ENCODE peak calls at places on chromosomes 4 and X, in ten cellular contexts. One of them, this sample, is unnamed.

GRCh38 chrX:153063315-153063714 is 7.0 kb downstream of the PNMA3 start:
- DNase-seq in foreskin fibroblast: peak
- DNase-seq in glutamatergic neuron: no peak
- DNase-seq in brain microvascular endothelial cell: peak
- DNase-seq in Kasumi-1: no peak
- DNase-seq in AG09309: no peak
- DNase-seq in mesothelial cell of epicardium: no peak
- DNase-seq in ACHN: no peak
- DNase-seq in NCI-H2081 treated with DMSO at 0.1 percent for 48 hours: no peak
- DNase-seq in astrocyte of the hippocampus: no peak
- DNase-seq in this sample: no peak

GRCh38 chr4:6154875-6155274 is 45.5 kb downstream of the JAKMIP1 start:
- DNase-seq in Kasumi-1: no peak
- DNase-seq in glutamatergic neuron: no peak
- DNase-seq in brain microvascular endothelial cell: no peak
- DNase-seq in mesothelial cell of epicardium: no peak
- DNase-seq in astrocyte of the hippocampus: no peak
- DNase-seq in foreskin fibroblast: no peak
- DNase-seq in NCI-H2081 treated with DMSO at 0.1 percent for 48 hours: no peak
- DNase-seq in AG09309: no peak
- DNase-seq in ACHN: no peak
- DNase-seq in this sample: no peak

GRCh38 chrX:135973025-135973547 is 702 bp downstream of the MMGT1 start:
- DNase-seq in brain microvascular endothelial cell: peak
- DNase-seq in ACHN: peak
- DNase-seq in mesothelial cell of epicardium: no peak
- DNase-seq in glutamatergic neuron: no peak
- DNase-seq in NCI-H2081 treated with DMSO at 0.1 percent for 48 hours: no peak
- DNase-seq in astrocyte of the hippocampus: peak
- DNase-seq in foreskin fibroblast: peak
- DNase-seq in Kasumi-1: peak
- DNase-seq in AG09309: no peak
- DNase-seq in this sample: no peak

GRCh38 chrX:71222929-71223328 is at the start of gene GJB1:
- DNase-seq in brain microvascular endothelial cell: no peak
- DNase-seq in AG09309: no peak
- DNase-seq in NCI-H2081 treated with DMSO at 0.1 percent for 48 hours: no peak
- DNase-seq in Kasumi-1: no peak
- DNase-seq in glutamatergic neuron: no peak
- DNase-seq in astrocyte of the hippocampus: no peak
- DNase-seq in foreskin fibroblast: no peak
- DNase-seq in mesothelial cell of epicardium: no peak
- DNase-seq in ACHN: no peak
- DNase-seq in this sample: no peak

GRCh38 chrX:111254896-111255693 is 15.2 kb downstream of the CAPN6 start:
- DNase-seq in astrocyte of the hippocampus: peak
- DNase-seq in AG09309: no peak
- DNase-seq in Kasumi-1: no peak
- DNase-seq in mesothelial cell of epicardium: no peak
- DNase-seq in glutamatergic neuron: no peak
- DNase-seq in NCI-H2081 treated with DMSO at 0.1 percent for 48 hours: no peak
- DNase-seq in foreskin fibroblast: no peak
- DNase-seq in brain microvascular endothelial cell: no peak
- DNase-seq in ACHN: peak
- DNase-seq in this sample: no peak

GRCh38 chr4:157217708-157218107 is 2.8 kb upstream of the GRIA2 start:
- DNase-seq in NCI-H2081 treated with DMSO at 0.1 percent for 48 hours: no peak
- DNase-seq in glutamatergic neuron: no peak
- DNase-seq in astrocyte of the hippocampus: peak
- DNase-seq in ACHN: peak
- DNase-seq in Kasumi-1: peak
- DNase-seq in brain microvascular endothelial cell: no peak
- DNase-seq in AG09309: no peak
- DNase-seq in mesothelial cell of epicardium: no peak
- DNase-seq in foreskin fibroblast: peak
- DNase-seq in this sample: no peak

GRCh38 chr4:52250124-52250523 is 199.0 kb downstream of the SPATA18 start:
- DNase-seq in brain microvascular endothelial cell: peak
- DNase-seq in astrocyte of the hippocampus: no peak
- DNase-seq in NCI-H2081 treated with DMSO at 0.1 percent for 48 hours: no peak
- DNase-seq in mesothelial cell of epicardium: no peak
- DNase-seq in AG09309: no peak
- DNase-seq in glutamatergic neuron: peak
- DNase-seq in Kasumi-1: no peak
- DNase-seq in ACHN: no peak
- DNase-seq in foreskin fibroblast: peak
- DNase-seq in this sample: no peak

GRCh38 chr4:177246636-177247584 is 62.8 kb upstream of the NEIL3 start:
- DNase-seq in glutamatergic neuron: no peak
- DNase-seq in ACHN: no peak
- DNase-seq in Kasumi-1: no peak
- DNase-seq in mesothelial cell of epicardium: no peak
- DNase-seq in brain microvascular endothelial cell: no peak
- DNase-seq in AG09309: peak
- DNase-seq in NCI-H2081 treated with DMSO at 0.1 percent for 48 hours: no peak
- DNase-seq in astrocyte of the hippocampus: no peak
- DNase-seq in foreskin fibroblast: peak
- DNase-seq in this sample: no peak

GRCh38 chr4:65917486-65917885 is 247.2 kb upstream of the EPHA5 start:
- DNase-seq in brain microvascular endothelial cell: peak
- DNase-seq in AG09309: peak
- DNase-seq in foreskin fibroblast: no peak
- DNase-seq in mesothelial cell of epicardium: no peak
- DNase-seq in glutamatergic neuron: no peak
- DNase-seq in ACHN: no peak
- DNase-seq in Kasumi-1: no peak
- DNase-seq in NCI-H2081 treated with DMSO at 0.1 percent for 48 hours: no peak
- DNase-seq in astrocyte of the hippocampus: peak
- DNase-seq in this sample: no peak

GRCh38 chr4:6360385-6360784 is 90.7 kb downstream of the WFS1 start:
- DNase-seq in astrocyte of the hippocampus: no peak
- DNase-seq in NCI-H2081 treated with DMSO at 0.1 percent for 48 hours: no peak
- DNase-seq in mesothelial cell of epicardium: no peak
- DNase-seq in Kasumi-1: no peak
- DNase-seq in glutamatergic neuron: peak
- DNase-seq in AG09309: no peak
- DNase-seq in ACHN: no peak
- DNase-seq in foreskin fibroblast: no peak
- DNase-seq in brain microvascular endothelial cell: no peak
- DNase-seq in this sample: no peak

GRCh38 chr4:147723316-147723715 is 8.6 kb upstream of the ARHGAP10 start:
- DNase-seq in glutamatergic neuron: no peak
- DNase-seq in Kasumi-1: no peak
- DNase-seq in AG09309: no peak
- DNase-seq in NCI-H2081 treated with DMSO at 0.1 percent for 48 hours: no peak
- DNase-seq in brain microvascular endothelial cell: no peak
- DNase-seq in foreskin fibroblast: peak
- DNase-seq in astrocyte of the hippocampus: no peak
- DNase-seq in ACHN: no peak
- DNase-seq in mesothelial cell of epicardium: no peak
- DNase-seq in this sample: no peak

GRCh38 chrX:40007136-40007535 is 90.6 kb downstream of the BCOR start:
- DNase-seq in astrocyte of the hippocampus: no peak
- DNase-seq in NCI-H2081 treated with DMSO at 0.1 percent for 48 hours: no peak
- DNase-seq in AG09309: no peak
- DNase-seq in glutamatergic neuron: no peak
- DNase-seq in mesothelial cell of epicardium: no peak
- DNase-seq in foreskin fibroblast: peak
- DNase-seq in Kasumi-1: no peak
- DNase-seq in brain microvascular endothelial cell: no peak
- DNase-seq in ACHN: no peak
- DNase-seq in this sample: no peak

GRCh38 chrX:117335209-117335608 is 781.4 kb downstream of the KLHL13 start:
- DNase-seq in brain microvascular endothelial cell: no peak
- DNase-seq in AG09309: no peak
- DNase-seq in NCI-H2081 treated with DMSO at 0.1 percent for 48 hours: no peak
- DNase-seq in Kasumi-1: no peak
- DNase-seq in mesothelial cell of epicardium: no peak
- DNase-seq in glutamatergic neuron: no peak
- DNase-seq in foreskin fibroblast: no peak
- DNase-seq in astrocyte of the hippocampus: no peak
- DNase-seq in ACHN: no peak
- DNase-seq in this sample: no peak

GRCh38 chr4:69321153-69321729 is 41.0 kb downstream of the UGT2B28 start:
- DNase-seq in astrocyte of the hippocampus: no peak
- DNase-seq in AG09309: no peak
- DNase-seq in foreskin fibroblast: no peak
- DNase-seq in glutamatergic neuron: no peak
- DNase-seq in ACHN: no peak
- DNase-seq in Kasumi-1: no peak
- DNase-seq in mesothelial cell of epicardium: no peak
- DNase-seq in NCI-H2081 treated with DMSO at 0.1 percent for 48 hours: peak
- DNase-seq in brain microvascular endothelial cell: no peak
- DNase-seq in this sample: no peak

This sample was measured in retinal pigment epithelial cell.